ENCODE peak calls at places on chromosomes 13 and 19, in six cellular contexts. V is GM12892, R is H1, G is K562, F is HepG2, B is GM12878. I is an unnamed sample.

GRCh38 chr19:2053601-2054389 is 2.8 kb upstream of the MKNK2 start:
- DNase-seq in B (no peak), V (no peak), G (no peak), R (no peak), F (no peak), I (no peak)

GRCh38 chr19:30719189-30719990 is 347.2 kb downstream of the ZNF536 start:
- DNase-seq in F (no peak), B (no peak), V (peak), G (no peak), R (peak), I (peak)

GRCh38 chr19:38726761-38727301 is 17.4 kb downstream of the CAPN12 start:
- DNase-seq in F (no peak), B (no peak), R (no peak), V (no peak), G (no peak), I (no peak)

GRCh38 chr13:85666356-85666755 is 132.9 kb downstream of the SLITRK6 start:
- DNase-seq in F (no peak), G (no peak), R (no peak), V (no peak), B (no peak), I (no peak)

GRCh38 chr19:694481-695349 is 537 bp downstream of the PRSS57 start:
- DNase-seq in F (no peak), B (no peak), R (no peak), V (no peak), G (no peak), I (no peak)

GRCh38 chr19:55459950-55460657 is 1.3 kb downstream of the ISOC2 start:
- DNase-seq in B (no peak), R (no peak), V (no peak), F (peak), G (no peak), I (no peak)

GRCh38 chr13:27172495-27172842 is 858 bp upstream of the USP12 start:
- DNase-seq in B (no peak), R (no peak), G (no peak), V (no peak), F (no peak), I (no peak)

GRCh38 chr13:83940742-83941141 is 58.5 kb upstream of the SLITRK1 start:
- DNase-seq in B (no peak), V (no peak), G (no peak), F (no peak), R (no peak), I (no peak)

GRCh38 chr19:45428385-45429231 is 4.9 kb upstream of the ERCC1 start:
- DNase-seq in B (no peak), G (peak), V (no peak), F (no peak), R (peak), I (peak)

GRCh38 chr19:19677579-19677978 is 8.9 kb downstream of the ZNF101 start:
- DNase-seq in G (no peak), F (no peak), V (no peak), B (no peak), R (no peak), I (no peak)

GRCh38 chr19:3360494-3361383 is 5.6 kb upstream of the NFIC start:
- DNase-seq in G (peak), R (peak), F (no peak), B (no peak), V (peak), I (peak)

GRCh38 chr19:10587022-10587838 is at the start of gene AP1M2:
- DNase-seq in G (no peak), R (peak), V (no peak), B (no peak), F (no peak), I (no peak)

GRCh38 chr13:114128624-114129522 is 3.5 kb downstream of the RASA3 start:
- DNase-seq in G (peak), F (no peak), R (no peak), V (peak), B (peak), I (peak)

GRCh38 chr13:24746618-24747247 is 17.2 kb upstream of the RNF17 start:
- DNase-seq in V (no peak), B (no peak), F (no peak), G (no peak), R (peak), I (no peak)

GRCh38 chr19:34692541-34692940 is 15.1 kb downstream of the ZNF302 start:
- DNase-seq in V (no peak), R (no peak), B (no peak), F (no peak), G (no peak), I (no peak)

GRCh38 chr13:28535734-28536133 is 40.8 kb upstream of the FLT1 start:
- DNase-seq in V (no peak), F (no peak), B (no peak), R (no peak), G (no peak), I (no peak)

GRCh38 chr19:38196245-38196837 is 27.7 kb downstream of the DPF1 start:
- DNase-seq in B (no peak), R (no peak), F (no peak), G (no peak), V (no peak), I (no peak)

GRCh38 chr13:29532136-29532535 is 63.4 kb downstream of the SLC7A1 start:
- DNase-seq in V (no peak), G (no peak), B (no peak), F (no peak), R (no peak), I (no peak)

GRCh38 chr19:4913996-4914735 is 4.9 kb downstream of the UHRF1 start:
- DNase-seq in G (no peak), V (no peak), R (no peak), B (no peak), F (no peak), I (no peak)

GRCh38 chr19:58055483-58055874 is 3.6 kb upstream of the ZNF135 start:
- DNase-seq in B (no peak), V (no peak), R (no peak), F (no peak), G (no peak), I (no peak)

GRCh38 chr13:105961438-105961837 is 574.0 kb downstream of the EFNB2 start:
- DNase-seq in V (no peak), F (no peak), R (no peak), B (no peak), G (no peak), I (no peak)

GRCh38 chr13:32622827-32623226 is 36.6 kb downstream of the PDS5B start:
- DNase-seq in V (no peak), B (no peak), G (no peak), F (no peak), R (no peak), I (no peak)

GRCh38 chr19:2455481-2456300 is 1.1 kb downstream of the LMNB2 start:
- DNase-seq in V (peak), R (no peak), F (no peak), G (peak), B (no peak), I (peak)

GRCh38 chr13:108036411-108036810 is 178.9 kb downstream of the LIG4 start:
- DNase-seq in R (no peak), B (no peak), G (no peak), V (no peak), F (no peak), I (no peak)

GRCh38 chr19:12733369-12733896 is 1.1 kb downstream of the TRIR start:
- DNase-seq in F (peak), B (no peak), V (no peak), R (no peak), G (peak), I (no peak)

GRCh38 chr19:876089-876488 is 16.6 kb downstream of the CFD start:
- DNase-seq in B (no peak), V (no peak), R (no peak), G (no peak), F (no peak), I (no peak)

GRCh38 chr19:10748924-10749434 is 31.1 kb downstream of the DNM2 start:
- DNase-seq in F (peak), R (no peak), V (no peak), G (peak), B (no peak), I (no peak)

GRCh38 chr19:46069841-46070341 is 29.1 kb upstream of the IGFL4 start:
- DNase-seq in V (no peak), B (no peak), G (no peak), F (peak), R (no peak), I (no peak)

GRCh38 chr19:595326-596262 is 5.9 kb downstream of the HCN2 start:
- DNase-seq in V (no peak), B (no peak), F (no peak), G (no peak), R (no peak), I (no peak)

GRCh38 chr19:4537953-4538600 is 1.8 kb downstream of the LRG1 start:
- DNase-seq in G (no peak), B (no peak), R (no peak), V (no peak), F (no peak), I (no peak)

GRCh38 chr19:11849264-11849615 is 714 bp downstream of the ZNF439 start:
- DNase-seq in F (no peak), B (no peak), V (no peak), R (no peak), G (no peak), I (peak)

GRCh38 chr13:111398715-111399299 is 78.4 kb downstream of the TEX29 start:
- DNase-seq in R (no peak), F (peak), B (no peak), G (peak), V (no peak), I (no peak)

GRCh38 chr13:111399776-111400505 is 79.5 kb downstream of the TEX29 start:
- DNase-seq in F (no peak), B (no peak), G (no peak), R (no peak), V (no peak), I (no peak)

GRCh38 chr13:111398196-111398595 is 77.8 kb downstream of the TEX29 start:
- DNase-seq in V (no peak), F (no peak), B (no peak), R (no peak), G (no peak), I (no peak)

GRCh38 chr13:111401151-111401550 is 80.7 kb downstream of the TEX29 start:
- DNase-seq in B (no peak), R (no peak), G (no peak), F (no peak), V (no peak), I (no peak)

GRCh38 chr13:111399334-111399733 is 78.9 kb downstream of the TEX29 start:
- DNase-seq in F (no peak), G (no peak), R (no peak), V (no peak), B (no peak), I (no peak)
- TF ChIP-seq TAF1 in F (no peak), G (no peak), R (no peak), V (no peak), B (no peak), I (no peak)

GRCh38 chr13:49585220-49586157 is at the start of gene RCBTB1:
- DNase-seq in F (peak), R (peak), B (no peak), V (peak), G (peak), I (peak)
- TF ChIP-seq POLR2A in F (peak), R (peak), B (peak), V (peak), G (peak), I (peak)

DNA sequence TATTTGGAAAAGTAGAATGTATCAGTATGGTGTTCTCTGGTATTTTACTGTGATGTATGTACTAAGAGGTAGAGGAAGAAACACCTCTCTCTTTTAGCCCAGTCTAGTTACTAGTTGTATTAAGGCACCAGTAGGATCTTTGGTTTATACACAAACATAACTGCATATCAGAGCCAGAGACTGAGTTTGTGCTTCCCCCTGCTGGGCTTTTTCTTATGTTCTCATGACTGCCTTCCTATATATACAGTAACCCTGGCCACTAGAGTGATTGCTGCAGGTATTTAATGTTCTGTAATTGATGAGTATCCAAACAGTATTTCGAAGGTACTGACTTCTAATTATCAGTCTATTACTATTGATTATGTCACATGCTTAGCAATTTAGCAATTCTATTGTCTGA is 202.5 kb upstream of the KLHL1 start:
- DNase-seq in F (peak), V (no peak), B (no peak), G (no peak), R (no peak), I (no peak)
- TF ChIP-seq TAF1 in F (no peak), V (no peak), B (no peak), G (no peak), R (no peak), I (no peak)

GRCh38 chr19:49676136-49676689 is 858 bp upstream of the PRMT1 start:
- DNase-seq in B (peak), R (no peak), F (peak), V (no peak), G (peak), I (no peak)
- TF ChIP-seq POLR2A in B (peak), R (peak), F (peak), V (peak), G (peak), I (peak)

GRCh38 chr13:37187611-37188010 is 82.1 kb upstream of the CSNK1A1L start:
- DNase-seq in V (no peak), R (no peak), G (no peak), B (no peak), F (no peak), I (no peak)

GRCh38 chr13:37192986-37193385 is 87.5 kb upstream of the CSNK1A1L start:
- DNase-seq in R (no peak), V (no peak), B (no peak), G (no peak), F (no peak), I (no peak)

GRCh38 chr13:37187110-37187509 is 81.6 kb upstream of the CSNK1A1L start:
- DNase-seq in V (no peak), R (no peak), B (no peak), G (no peak), F (no peak), I (no peak)
- TF ChIP-seq TAF1 in V (no peak), R (no peak), B (no peak), G (no peak), F (no peak), I (no peak)

GRCh38 chr19:18340237-18340989 is at the start of gene PGPEP1:
- DNase-seq in B (no peak), G (peak), F (no peak), V (peak), R (peak), I (peak)
- TF ChIP-seq POLR2A in B (peak), G (peak), F (peak), V (peak), R (peak), I (no peak)

GRCh38 chr19:51251453-51251790 is 542 bp downstream of the SIGLECL1 start:
- DNase-seq in V (no peak), F (no peak), G (no peak), B (no peak), R (no peak), I (no peak)
- TF ChIP-seq TAF1 in V (no peak), F (no peak), G (no peak), B (no peak), R (no peak), I (no peak)

DNA sequence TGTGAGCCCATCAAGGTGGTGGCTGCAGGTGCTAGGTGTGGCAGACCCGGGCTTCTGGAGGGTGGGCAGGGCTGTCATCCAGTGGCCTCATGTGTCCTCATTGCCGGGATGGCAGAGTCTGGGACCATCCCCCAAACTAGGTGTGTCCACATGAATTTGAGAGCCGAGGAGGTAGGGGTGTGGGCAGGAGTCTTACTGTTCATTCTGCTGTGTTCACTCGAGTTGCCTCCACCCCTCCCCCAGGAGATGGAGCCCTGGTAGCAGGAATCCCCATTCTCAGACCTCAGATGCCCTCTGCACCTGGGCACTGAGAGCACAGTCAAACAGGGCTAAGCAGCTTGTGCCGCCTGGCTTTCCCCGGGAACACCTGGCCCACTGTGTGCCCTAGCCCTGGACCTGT is 22.4 kb downstream of the NAXD start:
- DNase-seq in R (no peak), G (no peak), V (no peak), B (no peak), F (no peak), I (no peak)
- TF ChIP-seq POLR2A in R (no peak), G (no peak), V (no peak), B (no peak), F (no peak), I (no peak)

GRCh38 chr19:47270408-47270807 is 4.3 kb upstream of the INAFM1 start:
- DNase-seq in G (no peak), R (no peak), V (no peak), B (no peak), F (no peak), I (no peak)
- TF ChIP-seq TAF1 in G (no peak), R (no peak), V (no peak), B (no peak), F (no peak), I (no peak)